ENCODE peak calls at places on chromosomes 3 and 15, in nine cellular contexts. One of them, this sample, is unnamed.

GRCh38 chr3:156479574-156479973 is 75.3 kb downstream of the SSR3 start:
- DNase-seq in fibroblast of the aortic adventitia: peak
- DNase-seq in SJCRH30: no peak
- DNase-seq in epithelial cell of prostate: no peak
- DNase-seq in LoVo: no peak
- DNase-seq in CD4-positive, CD25-positive, alpha-beta regulatory T cell: no peak
- DNase-seq in activated naive CD8-positive, alpha-beta T cell treated with anti-CD3 and anti-CD28 coated beads, Interleukin-2, amount 50 U/mL, for 16 hours: no peak
- DNase-seq in T-helper 9 cell: no peak
- DNase-seq in GM04504: no peak
- DNase-seq in this sample: no peak

GRCh38 chr3:115788921-115789470 is 165.7 kb downstream of the GAP43 start:
- DNase-seq in fibroblast of the aortic adventitia: peak
- DNase-seq in SJCRH30: no peak
- DNase-seq in epithelial cell of prostate: peak
- DNase-seq in LoVo: peak
- DNase-seq in CD4-positive, CD25-positive, alpha-beta regulatory T cell: no peak
- DNase-seq in activated naive CD8-positive, alpha-beta T cell treated with anti-CD3 and anti-CD28 coated beads, Interleukin-2, amount 50 U/mL, for 16 hours: no peak
- DNase-seq in T-helper 9 cell: no peak
- DNase-seq in GM04504: peak
- DNase-seq in this sample: peak

GRCh38 chr3:178525180-178525704 is 11.0 kb upstream of the KCNMB2 start:
- DNase-seq in fibroblast of the aortic adventitia: peak
- DNase-seq in SJCRH30: no peak
- DNase-seq in epithelial cell of prostate: no peak
- DNase-seq in LoVo: no peak
- DNase-seq in CD4-positive, CD25-positive, alpha-beta regulatory T cell: no peak
- DNase-seq in activated naive CD8-positive, alpha-beta T cell treated with anti-CD3 and anti-CD28 coated beads, Interleukin-2, amount 50 U/mL, for 16 hours: no peak
- DNase-seq in T-helper 9 cell: no peak
- DNase-seq in GM04504: no peak
- DNase-seq in this sample: no peak

GRCh38 chr15:77507911-77508310 is 87.2 kb downstream of the HMG20A start:
- DNase-seq in fibroblast of the aortic adventitia: peak
- DNase-seq in SJCRH30: peak
- DNase-seq in epithelial cell of prostate: no peak
- DNase-seq in LoVo: no peak
- DNase-seq in CD4-positive, CD25-positive, alpha-beta regulatory T cell: no peak
- DNase-seq in activated naive CD8-positive, alpha-beta T cell treated with anti-CD3 and anti-CD28 coated beads, Interleukin-2, amount 50 U/mL, for 16 hours: no peak
- DNase-seq in T-helper 9 cell: no peak
- DNase-seq in GM04504: no peak
- DNase-seq in this sample: no peak

GRCh38 chr3:53016236-53016635 is 29.6 kb downstream of the SFMBT1 start:
- DNase-seq in fibroblast of the aortic adventitia: no peak
- DNase-seq in SJCRH30: no peak
- DNase-seq in epithelial cell of prostate: no peak
- DNase-seq in LoVo: no peak
- DNase-seq in CD4-positive, CD25-positive, alpha-beta regulatory T cell: no peak
- DNase-seq in activated naive CD8-positive, alpha-beta T cell treated with anti-CD3 and anti-CD28 coated beads, Interleukin-2, amount 50 U/mL, for 16 hours: no peak
- DNase-seq in T-helper 9 cell: no peak
- DNase-seq in GM04504: no peak
- DNase-seq in this sample: no peak

GRCh38 chr15:61034793-61035710 is 194.1 kb downstream of the RORA start:
- DNase-seq in fibroblast of the aortic adventitia: peak
- DNase-seq in SJCRH30: no peak
- DNase-seq in epithelial cell of prostate: no peak
- DNase-seq in LoVo: no peak
- DNase-seq in CD4-positive, CD25-positive, alpha-beta regulatory T cell: no peak
- DNase-seq in activated naive CD8-positive, alpha-beta T cell treated with anti-CD3 and anti-CD28 coated beads, Interleukin-2, amount 50 U/mL, for 16 hours: no peak
- DNase-seq in T-helper 9 cell: no peak
- DNase-seq in GM04504: peak
- DNase-seq in this sample: no peak

GRCh38 chr3:72191211-72191960 is 406.4 kb upstream of the PROK2 start:
- DNase-seq in fibroblast of the aortic adventitia: peak
- DNase-seq in SJCRH30: no peak
- DNase-seq in epithelial cell of prostate: no peak
- DNase-seq in LoVo: no peak
- DNase-seq in CD4-positive, CD25-positive, alpha-beta regulatory T cell: no peak
- DNase-seq in activated naive CD8-positive, alpha-beta T cell treated with anti-CD3 and anti-CD28 coated beads, Interleukin-2, amount 50 U/mL, for 16 hours: no peak
- DNase-seq in T-helper 9 cell: no peak
- DNase-seq in GM04504: no peak
- DNase-seq in this sample: no peak

GRCh38 chr15:58549013-58549779 is 117.4 kb downstream of the LIPC start:
- DNase-seq in fibroblast of the aortic adventitia: peak
- DNase-seq in SJCRH30: peak
- DNase-seq in epithelial cell of prostate: no peak
- DNase-seq in LoVo: no peak
- DNase-seq in CD4-positive, CD25-positive, alpha-beta regulatory T cell: no peak
- DNase-seq in activated naive CD8-positive, alpha-beta T cell treated with anti-CD3 and anti-CD28 coated beads, Interleukin-2, amount 50 U/mL, for 16 hours: no peak
- DNase-seq in T-helper 9 cell: no peak
- DNase-seq in GM04504: no peak
- DNase-seq in this sample: no peak

GRCh38 chr15:34436956-34437442 is 609 bp downstream of the GOLGA8A start:
- DNase-seq in fibroblast of the aortic adventitia: peak
- DNase-seq in SJCRH30: peak
- DNase-seq in epithelial cell of prostate: no peak
- DNase-seq in LoVo: no peak
- DNase-seq in CD4-positive, CD25-positive, alpha-beta regulatory T cell: peak
- DNase-seq in activated naive CD8-positive, alpha-beta T cell treated with anti-CD3 and anti-CD28 coated beads, Interleukin-2, amount 50 U/mL, for 16 hours: no peak
- DNase-seq in T-helper 9 cell: peak
- DNase-seq in GM04504: no peak
- DNase-seq in this sample: no peak

GRCh38 chr15:39704684-39705083 is 78.0 kb downstream of the FSIP1 start:
- DNase-seq in fibroblast of the aortic adventitia: peak
- DNase-seq in SJCRH30: no peak
- DNase-seq in epithelial cell of prostate: no peak
- DNase-seq in LoVo: no peak
- DNase-seq in CD4-positive, CD25-positive, alpha-beta regulatory T cell: no peak
- DNase-seq in activated naive CD8-positive, alpha-beta T cell treated with anti-CD3 and anti-CD28 coated beads, Interleukin-2, amount 50 U/mL, for 16 hours: no peak
- DNase-seq in T-helper 9 cell: no peak
- DNase-seq in GM04504: no peak
- DNase-seq in this sample: no peak

GRCh38 chr15:74833376-74834107 is 7.1 kb downstream of the CPLX3 start:
- DNase-seq in fibroblast of the aortic adventitia: no peak
- DNase-seq in SJCRH30: no peak
- DNase-seq in epithelial cell of prostate: no peak
- DNase-seq in LoVo: no peak
- DNase-seq in CD4-positive, CD25-positive, alpha-beta regulatory T cell: no peak
- DNase-seq in activated naive CD8-positive, alpha-beta T cell treated with anti-CD3 and anti-CD28 coated beads, Interleukin-2, amount 50 U/mL, for 16 hours: no peak
- DNase-seq in T-helper 9 cell: no peak
- DNase-seq in GM04504: no peak
- DNase-seq in this sample: no peak

GRCh38 chr15:57562220-57562769 is 29.4 kb upstream of the MYZAP start:
- DNase-seq in fibroblast of the aortic adventitia: no peak
- DNase-seq in SJCRH30: no peak
- DNase-seq in epithelial cell of prostate: no peak
- DNase-seq in LoVo: no peak
- DNase-seq in CD4-positive, CD25-positive, alpha-beta regulatory T cell: no peak
- DNase-seq in activated naive CD8-positive, alpha-beta T cell treated with anti-CD3 and anti-CD28 coated beads, Interleukin-2, amount 50 U/mL, for 16 hours: no peak
- DNase-seq in T-helper 9 cell: no peak
- DNase-seq in GM04504: no peak
- DNase-seq in this sample: no peak

GRCh38 chr15:61621146-61621545 is 392.0 kb upstream of the RORA start:
- DNase-seq in fibroblast of the aortic adventitia: no peak
- DNase-seq in SJCRH30: peak
- DNase-seq in epithelial cell of prostate: no peak
- DNase-seq in LoVo: peak
- DNase-seq in CD4-positive, CD25-positive, alpha-beta regulatory T cell: no peak
- DNase-seq in activated naive CD8-positive, alpha-beta T cell treated with anti-CD3 and anti-CD28 coated beads, Interleukin-2, amount 50 U/mL, for 16 hours: no peak
- DNase-seq in T-helper 9 cell: no peak
- DNase-seq in GM04504: no peak
- DNase-seq in this sample: no peak

GRCh38 chr3:195818301-195818700 is 6.6 kb upstream of the MUC4 start:
- DNase-seq in fibroblast of the aortic adventitia: no peak
- DNase-seq in SJCRH30: no peak
- DNase-seq in epithelial cell of prostate: no peak
- DNase-seq in LoVo: no peak
- DNase-seq in CD4-positive, CD25-positive, alpha-beta regulatory T cell: no peak
- DNase-seq in activated naive CD8-positive, alpha-beta T cell treated with anti-CD3 and anti-CD28 coated beads, Interleukin-2, amount 50 U/mL, for 16 hours: no peak
- DNase-seq in T-helper 9 cell: no peak
- DNase-seq in GM04504: no peak
- DNase-seq in this sample: no peak

GRCh38 chr3:72341943-72342342 is 506.3 kb downstream of the SHQ1 start:
- DNase-seq in fibroblast of the aortic adventitia: no peak
- DNase-seq in SJCRH30: no peak
- DNase-seq in epithelial cell of prostate: no peak
- DNase-seq in LoVo: no peak
- DNase-seq in CD4-positive, CD25-positive, alpha-beta regulatory T cell: no peak
- DNase-seq in activated naive CD8-positive, alpha-beta T cell treated with anti-CD3 and anti-CD28 coated beads, Interleukin-2, amount 50 U/mL, for 16 hours: no peak
- DNase-seq in T-helper 9 cell: no peak
- DNase-seq in GM04504: no peak
- DNase-seq in this sample: no peak

GRCh38 chr3:33128706-33129105 is 14.9 kb downstream of the CRTAP start:
- DNase-seq in fibroblast of the aortic adventitia: peak
- DNase-seq in SJCRH30: no peak
- DNase-seq in epithelial cell of prostate: no peak
- DNase-seq in LoVo: no peak
- DNase-seq in CD4-positive, CD25-positive, alpha-beta regulatory T cell: no peak
- DNase-seq in activated naive CD8-positive, alpha-beta T cell treated with anti-CD3 and anti-CD28 coated beads, Interleukin-2, amount 50 U/mL, for 16 hours: no peak
- DNase-seq in T-helper 9 cell: no peak
- DNase-seq in GM04504: no peak
- DNase-seq in this sample: no peak

GRCh38 chr3:105688821-105689220 is 180.0 kb downstream of the CBLB start:
- DNase-seq in fibroblast of the aortic adventitia: no peak
- DNase-seq in SJCRH30: no peak
- DNase-seq in epithelial cell of prostate: no peak
- DNase-seq in LoVo: no peak
- DNase-seq in CD4-positive, CD25-positive, alpha-beta regulatory T cell: no peak
- DNase-seq in activated naive CD8-positive, alpha-beta T cell treated with anti-CD3 and anti-CD28 coated beads, Interleukin-2, amount 50 U/mL, for 16 hours: no peak
- DNase-seq in T-helper 9 cell: no peak
- DNase-seq in GM04504: no peak
- DNase-seq in this sample: no peak

This sample was measured in HS-27A.